ENCODE peak calls at places on chromosomes 12 and 14, in six cellular contexts. V is IMR-90, F is mesendoderm, E is mesenchymal stem cell, B is H1, Y is trophoblast cell. S is an unnamed sample. For H3K36me3, the result is how much of the 10 kb centered on the place peaks cover.

GRCh38 chr14:104869669-104870367 is 4.8 kb downstream of the CEP170B start:
- DNase-seq in V (no peak), F (no peak), E (no peak), B (no peak), Y (no peak), S (no peak)

GRCh38 chr14:33219957-33220356 is 281.3 kb downstream of the NPAS3 start:
- DNase-seq in V (no peak), F (no peak), E (no peak), B (no peak), Y (no peak), S (no peak)

GRCh38 chr12:80142640-80143039 is 43.3 kb downstream of the OTOGL start:
- DNase-seq in V (no peak), F (peak), E (no peak), B (no peak), Y (no peak), S (no peak)

GRCh38 chr12:51896236-51896635 is 8.3 kb downstream of the ANKRD33 start:
- DNase-seq in V (no peak), F (no peak), E (no peak), B (no peak), Y (no peak), S (no peak)

GRCh38 chr14:22918519-22918808 is 485 bp downstream of the RBM23 start:
- DNase-seq in V (no peak), F (no peak), E (no peak), B (no peak), Y (no peak), S (no peak)

GRCh38 chr12:28242888-28243633 is 52.8 kb downstream of the CCDC91 start:
- DNase-seq in V (peak), F (no peak), E (no peak), B (no peak), Y (peak), S (no peak)

GRCh38 chr12:96198970-96199369 is 4.8 kb downstream of the ELK3 start:
- DNase-seq in V (peak), F (no peak), E (peak), B (no peak), Y (no peak), S (no peak)

GRCh38 chr12:128840862-128841468 is 12.3 kb upstream of the GLT1D1 start:
- DNase-seq in V (no peak), F (no peak), E (no peak), B (no peak), Y (no peak), S (no peak)

GRCh38 chr14:73457935-73458218 is 469 bp downstream of the NUMB start:
- DNase-seq in V (no peak), F (no peak), E (no peak), B (no peak), Y (no peak), S (no peak)

GRCh38 chr12:107917912-107918800 is 143.7 kb downstream of the ASCL4 start:
- DNase-seq in V (peak), F (peak), E (peak), B (peak), Y (peak), S (peak)

GRCh38 chr12:89939468-89940215 is 231.0 kb upstream of the ATP2B1 start:
- DNase-seq in V (peak), F (no peak), E (no peak), B (no peak), Y (no peak), S (no peak)

GRCh38 chr12:93242154-93242958 is 135.4 kb upstream of the NUDT4 start:
- DNase-seq in V (no peak), F (no peak), E (no peak), B (no peak), Y (no peak), S (no peak)

GRCh38 chr12:50505386-50505827 is 622 bp downstream of the DIP2B start:
- DNase-seq in V (no peak), F (peak), E (no peak), B (no peak), Y (no peak), S (peak)

GRCh38 chr12:51434305-51434704 is 9.7 kb downstream of the SLC4A8 start:
- DNase-seq in V (no peak), F (no peak), E (no peak), B (no peak), Y (no peak), S (no peak)

GRCh38 chr12:105196090-105196489 is 39.9 kb downstream of the APPL2 start:
- DNase-seq in V (no peak), F (no peak), E (no peak), B (no peak), Y (no peak), S (no peak)

GRCh38 chr12:75850751-75851462 is 180.7 kb downstream of the PHLDA1 start:
- DNase-seq in V (peak), F (peak), E (peak), B (no peak), Y (no peak), S (no peak)

GRCh38 chr12:44002607-44003006 is 166.7 kb downstream of the TMEM117 start:
- DNase-seq in V (no peak), F (no peak), E (no peak), B (no peak), Y (no peak), S (no peak)

GRCh38 chr14:53032161-53032803 is 81.4 kb upstream of the FERMT2 start:
- DNase-seq in V (peak), F (no peak), E (peak), B (no peak), Y (peak), S (peak)

GRCh38 chr14:101516401-101516800 is 44.9 kb upstream of the DIO3 start:
- DNase-seq in V (no peak), F (no peak), E (no peak), B (no peak), Y (no peak), S (no peak)

GRCh38 chr12:42589465-42590323 is at the start of gene PRICKLE1:
- DNase-seq in V (peak), F (peak), E (peak), B (no peak), Y (no peak), S (peak)

GRCh38 chr14:68563256-68564131 is 229.4 kb downstream of the ZFP36L1 start:
- DNase-seq in V (peak), F (no peak), E (peak), B (no peak), Y (peak), S (no peak)

GRCh38 chr12:20604408-20604807 is 90.7 kb upstream of the SLCO1C1 start:
- DNase-seq in V (no peak), F (no peak), E (no peak), B (no peak), Y (no peak), S (no peak)

GRCh38 chr12:59084758-59085383 is 164.6 kb upstream of the LRIG3 start:
- DNase-seq in V (peak), F (peak), E (peak), B (no peak), Y (no peak), S (no peak)

GRCh38 chr12:3964404-3964803 is 91.2 kb upstream of the PARP11 start:
- DNase-seq in V (no peak), F (peak), E (no peak), B (peak), Y (peak), S (peak)

GRCh38 chr12:78279567-78279966 is 448.9 kb downstream of the NAV3 start:
- DNase-seq in V (no peak), F (no peak), E (no peak), B (no peak), Y (no peak), S (no peak)

GRCh38 chr12:116924558-116925453 is 14.1 kb downstream of the FBXW8 start:
- DNase-seq in V (peak), F (peak), E (peak), B (no peak), Y (peak), S (no peak)

GRCh38 chr12:42299392-42300308 is 26.2 kb downstream of the ZCRB1 start:
- DNase-seq in V (peak), F (no peak), E (peak), B (no peak), Y (peak), S (no peak)

GRCh38 chr12:55780695-55781094 is 36.8 kb downstream of the SARNP start:
- DNase-seq in V (peak), F (no peak), E (peak), B (no peak), Y (peak), S (no peak)

GRCh38 chr14:91193069-91193468 is 51.4 kb downstream of the GPR68 start:
- DNase-seq in V (no peak), F (no peak), E (no peak), B (no peak), Y (no peak), S (no peak)
- H3K36me3 ChIP-seq in V (under half), F (under half), E (under half), B (under half), Y (under half), S (half or more)

GRCh38 chr12:24948452-24948815 is 467 bp downstream of the BCAT1 start:
- DNase-seq in V (peak), F (peak), E (peak), B (no peak), Y (no peak), S (peak)
- H3K4ac ChIP-seq in V (peak), F (peak), E (peak), B (peak), Y (peak), S (no peak)

DNA sequence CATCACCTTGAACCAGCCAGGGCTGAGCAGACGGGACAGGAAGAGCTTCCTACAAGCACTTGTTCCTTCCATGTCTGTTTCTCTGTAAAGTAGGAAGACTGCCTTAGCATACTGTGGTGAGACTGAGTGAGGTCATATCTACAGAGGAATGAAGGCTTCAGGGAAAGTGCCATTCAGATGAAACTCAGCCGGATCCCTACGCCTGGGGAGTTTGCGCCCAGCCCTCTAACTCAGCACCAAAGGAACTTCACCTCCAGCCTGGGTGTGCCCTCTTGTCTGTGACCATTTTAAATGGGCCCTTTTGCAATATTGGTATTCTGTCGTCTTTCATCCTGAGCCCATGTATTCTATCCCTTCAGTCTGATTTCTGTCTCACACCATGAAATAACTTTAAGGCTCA is 175.6 kb upstream of the FKBP4 start:
- DNase-seq in V (peak), F (no peak), E (no peak), B (no peak), Y (peak), S (no peak)
- H3K36me3 ChIP-seq in V (under half), F (under half), E (under half), B (under half), Y (under half), S (under half)

GRCh38 chr14:94005324-94005723 is 8.2 kb downstream of the CCDC197 start:
- DNase-seq in V (no peak), F (peak), E (no peak), B (no peak), Y (no peak), S (no peak)
- H3K4ac ChIP-seq in V (no peak), F (no peak), E (no peak), B (no peak), Y (no peak), S (no peak)

DNA sequence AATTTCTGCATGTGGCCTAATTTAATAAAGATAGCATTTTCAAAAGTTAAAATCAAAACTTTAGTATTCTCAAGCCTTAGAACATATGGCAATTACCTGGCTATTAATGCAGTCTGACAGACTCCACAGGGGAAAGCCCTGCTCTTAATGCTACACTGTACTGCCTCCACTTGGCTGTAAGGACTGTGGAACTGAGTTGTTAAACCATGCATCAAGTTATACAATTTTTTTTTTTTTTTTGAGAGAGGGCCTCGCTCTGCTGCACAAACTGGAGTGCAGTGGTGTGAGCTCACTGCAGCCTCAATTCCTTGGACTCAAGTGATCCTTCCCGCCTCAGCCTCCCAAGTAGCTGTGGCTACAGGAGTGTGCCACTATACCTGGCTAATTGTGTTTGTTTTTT is 19.0 kb upstream of the NDUFA12 start:
- DNase-seq in V (no peak), F (no peak), E (no peak), B (no peak), Y (no peak), S (no peak)
- H3K36me3 ChIP-seq in V (under half), F (under half), E (under half), B (under half), Y (under half), S (under half)

S was measured in neuronal stem cell.